ENCODE peak calls at places on chromosome 14, in four cellular contexts. W is mesenteric fat pad, V is pons, I is AML-193. J is an unnamed sample.

GRCh38 chr14:54699087-54699530 is 132.2 kb downstream of the SAMD4A start:
- DNase-seq in V (no peak), I (no peak), W (no peak), J (no peak)

GRCh38 chr14:91945776-91946305 is 1.7 kb downstream of the FBLN5 start:
- DNase-seq in W (no peak), I (no peak), V (no peak), J (no peak)

GRCh38 chr14:101219896-101220703 is 316.6 kb upstream of the RTL1 start:
- DNase-seq in I (no peak), W (no peak), V (no peak), J (peak)

GRCh38 chr14:101340556-101340955 is 220.7 kb upstream of the DIO3 start:
- DNase-seq in V (no peak), I (no peak), W (no peak), J (no peak)

GRCh38 chr14:99863059-99863458 is 69.8 kb downstream of the EML1 start:
- DNase-seq in W (no peak), V (no peak), I (no peak), J (no peak)

GRCh38 chr14:101127239-101127638 is 223.7 kb upstream of the RTL1 start:
- DNase-seq in V (no peak), W (no peak), I (no peak), J (peak)

GRCh38 chr14:93010543-93011541 is 87.9 kb downstream of the CHGA start:
- DNase-seq in I (no peak), W (no peak), V (no peak), J (no peak)

GRCh38 chr14:45249847-45250575 is 3.0 kb downstream of the MIS18BP1 start:
- DNase-seq in I (peak), V (peak), W (no peak), J (no peak)

GRCh38 chr14:70655110-70655826 is 13.6 kb downstream of the TTC9 start:
- DNase-seq in V (no peak), W (no peak), I (peak), J (peak)

GRCh38 chr14:34615507-34615906 is 14.4 kb downstream of the SNX6 start:
- DNase-seq in I (no peak), W (no peak), V (no peak), J (no peak)

J was measured in stomach.